ENCODE peak calls at places on chromosomes 13 and 19, in nine cellular contexts. S is progenitor cell of endocrine pancreas, E is pancreas, G is uterus, P is Calu3, M is foreskin fibroblast, X is AG10803, T is cardiac muscle cell, N is bronchial epithelial cell. R is an unnamed sample.

GRCh38 chr19:14473073-14473790 is 1.9 kb downstream of the PTGER1 start:
- DNase-seq in E (no peak), X (no peak), N (no peak), G (no peak), M (peak; percentile 55), P (no peak), S (no peak), T (no peak), R (no peak)

GRCh38 chr19:6767357-6768235 is at the start of gene SH2D3A:
- DNase-seq in M (peak; percentile 39), X (no peak), G (peak; percentile 43), S (peak; percentile 86), N (peak; percentile 90), T (peak; percentile 79), E (peak; percentile 96), P (peak; percentile 95), R (peak; percentile 87)

GRCh38 chr13:100451923-100452322 is 136.7 kb downstream of the GGACT start:
- DNase-seq in X (no peak), E (no peak), M (no peak), T (no peak), P (no peak), S (no peak), N (no peak), G (no peak), R (no peak)

GRCh38 chr19:2550431-2551171 is 74.7 kb downstream of the GADD45B start:
- DNase-seq in P (no peak), G (no peak), S (no peak), M (no peak), N (no peak), T (no peak), E (no peak), X (peak; percentile 51), R (no peak)

GRCh38 chr13:93227280-93227905 is 786 bp downstream of the GPC6 start:
- DNase-seq in X (peak; percentile 54), P (no peak), M (peak; percentile 82), G (no peak), T (peak; percentile 70), S (peak; percentile 28), N (no peak), E (peak; percentile 18), R (no peak)

GRCh38 chr19:15779756-15780476 is 7.5 kb upstream of the OR10H5 start:
- DNase-seq in P (peak; percentile 31), S (no peak), G (peak; percentile 81), E (peak; percentile 74), T (no peak), N (no peak), X (peak; percentile 21), M (no peak), R (no peak)

GRCh38 chr13:40980466-40980865 is 38.6 kb downstream of the ELF1 start:
- DNase-seq in S (no peak), M (no peak), X (no peak), T (no peak), E (no peak), G (no peak), P (no peak), N (no peak), R (no peak)

GRCh38 chr19:50728084-50728737 is 5.0 kb downstream of the CLEC11A start:
- DNase-seq in S (peak; percentile 69), X (peak; percentile 62), E (peak; percentile 55), M (peak; percentile 93), P (no peak), G (peak; percentile 86), T (peak; percentile 98), N (no peak), R (no peak)

GRCh38 chr19:11554160-11554559 is 4.9 kb downstream of the ELOF1 start:
- DNase-seq in G (no peak), S (no peak), X (no peak), P (no peak), E (no peak), M (no peak), T (no peak), N (no peak), R (no peak)

GRCh38 chr13:44801990-44802389 is 187.3 kb downstream of the NUFIP1 start:
- DNase-seq in G (no peak), T (no peak), E (no peak), N (peak; percentile 87), X (peak; percentile 78), M (peak; percentile 94), S (no peak), P (peak; percentile 29), R (no peak)

GRCh38 chr13:47454986-47455385 is 546.1 kb downstream of the SUCLA2 start:
- DNase-seq in P (no peak), M (peak; percentile 65), X (peak; percentile 73), E (no peak), S (no peak), T (no peak), G (no peak), N (no peak), R (no peak)

GRCh38 chr13:92074658-92075057 is 676.2 kb downstream of the GPC5 start:
- DNase-seq in E (no peak), M (no peak), P (no peak), X (no peak), S (no peak), T (peak; percentile 43), G (no peak), N (peak; percentile 10), R (no peak)

GRCh38 chr13:99677388-99677951 is 176.2 kb downstream of the TM9SF2 start:
- DNase-seq in M (no peak), T (no peak), X (no peak), S (no peak), G (no peak), P (no peak), N (no peak), E (no peak), R (no peak)

GRCh38 chr19:55633866-55634265 is 6.9 kb upstream of the ZNF580 start:
- DNase-seq in N (no peak), P (no peak), E (peak; percentile 29), T (no peak), S (no peak), X (no peak), M (no peak), G (no peak), R (no peak)

GRCh38 chr19:34482380-34483250 is 1.1 kb downstream of the WTIP start:
- DNase-seq in N (no peak), E (no peak), X (peak; percentile 40), P (peak; percentile 34), S (peak; percentile 40), G (no peak), T (peak; percentile 64), M (peak; percentile 71), R (no peak)

GRCh38 chr13:50721664-50721976 is 121.9 kb downstream of the DLEU7 start:
- DNase-seq in M (no peak), X (no peak), E (no peak), N (no peak), G (no peak), P (no peak), S (no peak), T (no peak), R (no peak)

GRCh38 chr19:48230555-48231129 is 25.1 kb downstream of the CARD8 start:
- DNase-seq in T (no peak), P (no peak), G (no peak), E (no peak), N (no peak), X (no peak), M (no peak), S (no peak), R (no peak)

GRCh38 chr13:50928609-50929274 is 19.2 kb downstream of the RNASEH2B start:
- DNase-seq in T (no peak), M (no peak), N (no peak), S (no peak), G (no peak), P (no peak), E (no peak), X (peak; percentile 40), R (no peak)

DNA sequence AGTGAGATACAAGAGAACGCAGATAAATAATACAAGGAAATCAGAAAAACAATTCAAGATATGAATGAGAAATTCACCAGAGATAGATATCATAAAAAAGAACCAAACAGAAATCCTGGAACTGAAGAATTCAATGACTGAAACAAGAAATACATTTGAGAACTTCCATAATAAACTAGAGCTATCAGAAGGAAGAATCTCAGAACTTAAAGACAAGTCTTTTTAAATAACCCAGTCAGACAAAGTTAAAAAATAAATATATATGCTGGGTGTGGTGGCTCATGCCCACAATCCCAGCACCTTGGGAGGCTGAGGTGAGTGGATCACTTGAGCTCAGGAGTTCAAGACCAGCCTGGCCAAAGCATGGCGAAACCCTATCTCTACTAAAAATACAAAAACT is 28.7 kb upstream of the N4BP2L1 start:
- DNase-seq in X (no peak), E (no peak), S (no peak), P (no peak), T (no peak), G (no peak), N (no peak), M (no peak), R (no peak)
- TF ChIP-seq CTCF in X (no peak), E (no peak), S (no peak), P (no peak), T (no peak), G (no peak), N (no peak), M (no peak), R (no peak)

GRCh38 chr19:4220188-4220587 is 9.1 kb upstream of the EBI3 start:
- DNase-seq in X (no peak), G (no peak), P (no peak), M (no peak), T (no peak), E (no peak), N (no peak), S (no peak), R (no peak)
- TF ChIP-seq CTCF in X (no peak), G (no peak), P (no peak), M (no peak), T (no peak), E (no peak), N (no peak), S (no peak), R (no peak)

DNA sequence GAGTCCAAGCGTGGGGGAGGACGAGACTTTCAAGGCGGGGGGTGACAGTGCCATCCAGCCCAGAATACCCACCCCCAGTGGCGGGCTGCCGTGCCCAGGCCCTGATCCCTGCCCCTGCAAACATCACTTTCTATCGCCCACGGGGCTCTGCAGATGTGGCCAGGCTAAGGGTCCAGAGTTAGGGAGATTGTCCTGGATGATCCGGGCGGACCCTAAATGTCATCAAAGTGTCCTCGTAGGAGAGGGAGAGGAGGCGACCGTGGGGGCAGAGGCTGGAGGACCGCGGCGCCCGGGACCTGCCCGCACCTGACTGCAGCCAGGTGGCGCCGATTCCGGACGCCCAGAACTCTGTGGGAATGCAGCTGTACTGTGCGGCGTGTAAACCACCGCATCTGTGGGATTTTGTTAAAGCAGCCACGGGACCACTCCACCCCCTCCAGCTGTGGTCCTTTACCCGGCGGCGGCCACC is 32.4 kb downstream of the GJA3 start:
- DNase-seq in N (no peak), E (peak; percentile 62), G (no peak), X (no peak), M (no peak), T (peak; percentile 39), S (peak; percentile 21), P (peak; percentile 41), R (no peak)
- TF ChIP-seq CTCF in N (peak; percentile 66), E (peak; percentile 48), G (peak; percentile 33), X (no peak), M (no peak), T (peak; percentile 27), S (peak; percentile 52), P (no peak), R (no peak)

DNA sequence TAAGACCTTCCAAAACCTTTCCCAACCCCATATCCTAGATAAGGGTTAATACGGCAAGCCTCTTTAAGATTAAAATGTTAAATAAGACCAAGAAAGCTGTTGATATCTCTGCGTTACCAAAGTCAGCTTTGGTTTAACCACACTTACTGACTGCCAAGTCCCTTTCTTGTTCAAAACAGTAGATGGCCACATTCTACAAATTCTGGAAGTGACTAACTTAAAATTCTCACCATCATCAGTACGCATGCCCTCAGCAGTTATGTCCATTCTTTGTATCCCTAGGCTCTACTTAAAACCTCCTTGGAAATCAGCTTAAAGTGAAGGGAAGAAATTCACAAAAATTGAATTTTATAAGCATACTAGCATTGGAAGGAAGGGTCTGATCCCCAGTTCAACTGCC is 23.6 kb downstream of the SOHLH2 start:
- DNase-seq in G (no peak), M (no peak), X (no peak), P (no peak), E (no peak), T (no peak), S (no peak), N (no peak), R (no peak)
- TF ChIP-seq CTCF in G (no peak), M (no peak), X (no peak), P (no peak), E (no peak), T (peak; percentile 9), S (no peak), N (no peak), R (no peak)